ENCODE peak calls at places on chromosome 5, in four cellular contexts. One of them, this sample, is unnamed.

GRCh38 chr5:149475777-149476176 is 75.5 kb downstream of the CSNK1A1 start:
- DNase-seq in ovary: no peak
- DNase-seq in H4: peak
- DNase-seq in CD8-positive, alpha-beta T cell: no peak
- DNase-seq in this sample: no peak

GRCh38 chr5:161278739-161279660 is 267.5 kb downstream of the GABRB2 start:
- DNase-seq in ovary: no peak
- DNase-seq in H4: no peak
- DNase-seq in CD8-positive, alpha-beta T cell: no peak
- DNase-seq in this sample: no peak

GRCh38 chr5:54520438-54520846 is 2.9 kb downstream of the SNX18 start:
- DNase-seq in ovary: peak
- DNase-seq in H4: no peak
- DNase-seq in CD8-positive, alpha-beta T cell: no peak
- DNase-seq in this sample: no peak

GRCh38 chr5:156051972-156052371 is 275.0 kb upstream of the SGCD start:
- DNase-seq in ovary: no peak
- DNase-seq in H4: no peak
- DNase-seq in CD8-positive, alpha-beta T cell: no peak
- DNase-seq in this sample: no peak

GRCh38 chr5:143826909-143827514 is 15.1 kb downstream of the HMHB1 start:
- DNase-seq in ovary: no peak
- DNase-seq in H4: peak
- DNase-seq in CD8-positive, alpha-beta T cell: no peak
- DNase-seq in this sample: no peak

GRCh38 chr5:135551593-135552447 is 16.1 kb upstream of the NEUROG1 start:
- DNase-seq in ovary: peak
- DNase-seq in H4: peak
- DNase-seq in CD8-positive, alpha-beta T cell: peak
- DNase-seq in this sample: peak

GRCh38 chr5:39767906-39768305 is 343.1 kb upstream of the DAB2 start:
- DNase-seq in ovary: no peak
- DNase-seq in H4: no peak
- DNase-seq in CD8-positive, alpha-beta T cell: no peak
- DNase-seq in this sample: no peak

GRCh38 chr5:124806026-124806856 is 59.8 kb upstream of the ZNF608 start:
- DNase-seq in ovary: peak
- DNase-seq in H4: peak
- DNase-seq in CD8-positive, alpha-beta T cell: no peak
- DNase-seq in this sample: peak

GRCh38 chr5:136028090-136028489 is 698 bp upstream of the TGFBI start:
- DNase-seq in ovary: no peak
- DNase-seq in H4: no peak
- DNase-seq in CD8-positive, alpha-beta T cell: no peak
- DNase-seq in this sample: no peak

GRCh38 chr5:55159763-55160492 is at the start of gene GPX8:
- DNase-seq in ovary: peak
- DNase-seq in H4: peak
- DNase-seq in CD8-positive, alpha-beta T cell: no peak
- DNase-seq in this sample: no peak

GRCh38 chr5:142961435-142962171 is 191.4 kb downstream of the ARHGAP26 start:
- DNase-seq in ovary: no peak
- DNase-seq in H4: no peak
- DNase-seq in CD8-positive, alpha-beta T cell: no peak
- DNase-seq in this sample: no peak

GRCh38 chr5:151048526-151048925 is 28.1 kb downstream of the GPX3 start:
- DNase-seq in ovary: no peak
- DNase-seq in H4: no peak
- DNase-seq in CD8-positive, alpha-beta T cell: no peak
- DNase-seq in this sample: no peak

GRCh38 chr5:90709323-90710148 is 150.9 kb downstream of the ADGRV1 start:
- DNase-seq in ovary: peak
- DNase-seq in H4: peak
- DNase-seq in CD8-positive, alpha-beta T cell: no peak
- DNase-seq in this sample: no peak

GRCh38 chr5:136374003-136374402 is 8.7 kb upstream of the TRPC7 start:
- DNase-seq in ovary: no peak
- DNase-seq in H4: peak
- DNase-seq in CD8-positive, alpha-beta T cell: no peak
- DNase-seq in this sample: no peak

GRCh38 chr5:119355244-119355635 is 579 bp upstream of the TNFAIP8 start:
- DNase-seq in ovary: no peak
- DNase-seq in H4: no peak
- DNase-seq in CD8-positive, alpha-beta T cell: peak
- DNase-seq in this sample: no peak

GRCh38 chr5:9851458-9851857 is 221.3 kb upstream of the TAS2R1 start:
- DNase-seq in ovary: no peak
- DNase-seq in H4: peak
- DNase-seq in CD8-positive, alpha-beta T cell: no peak
- DNase-seq in this sample: no peak

GRCh38 chr5:126914813-126915436 is 115.4 kb downstream of the MARCHF3 start:
- DNase-seq in ovary: no peak
- DNase-seq in H4: no peak
- DNase-seq in CD8-positive, alpha-beta T cell: no peak
- DNase-seq in this sample: no peak

GRCh38 chr5:159854916-159855315 is 61.4 kb upstream of the ADRA1B start:
- DNase-seq in ovary: no peak
- DNase-seq in H4: no peak
- DNase-seq in CD8-positive, alpha-beta T cell: no peak
- DNase-seq in this sample: no peak

GRCh38 chr5:163354685-163355084 is 82.7 kb upstream of the CCNG1 start:
- DNase-seq in ovary: no peak
- DNase-seq in H4: no peak
- DNase-seq in CD8-positive, alpha-beta T cell: no peak
- DNase-seq in this sample: no peak

GRCh38 chr5:135453613-135454012 is 1.5 kb upstream of the TIFAB start:
- DNase-seq in ovary: no peak
- DNase-seq in H4: no peak
- DNase-seq in CD8-positive, alpha-beta T cell: no peak
- DNase-seq in this sample: no peak

GRCh38 chr5:141681695-141682641 is at the start of gene ARAP3:
- DNase-seq in ovary: peak
- DNase-seq in H4: peak
- DNase-seq in CD8-positive, alpha-beta T cell: no peak
- DNase-seq in this sample: peak

GRCh38 chr5:39200081-39200480 is 19.3 kb downstream of the FYB1 start:
- DNase-seq in ovary: no peak
- DNase-seq in H4: no peak
- DNase-seq in CD8-positive, alpha-beta T cell: no peak
- DNase-seq in this sample: no peak

GRCh38 chr5:136330353-136330913 is 34.9 kb downstream of the TRPC7 start:
- DNase-seq in ovary: no peak
- DNase-seq in H4: no peak
- DNase-seq in CD8-positive, alpha-beta T cell: no peak
- DNase-seq in this sample: no peak

GRCh38 chr5:27242258-27242626 is 203.9 kb upstream of the CDH9 start:
- DNase-seq in ovary: no peak
- DNase-seq in H4: no peak
- DNase-seq in CD8-positive, alpha-beta T cell: no peak
- DNase-seq in this sample: no peak

GRCh38 chr5:45578270-45578669 is 117.9 kb downstream of the HCN1 start:
- DNase-seq in ovary: no peak
- DNase-seq in H4: no peak
- DNase-seq in CD8-positive, alpha-beta T cell: no peak
- DNase-seq in this sample: no peak

GRCh38 chr5:150645070-150645700 is 4.7 kb downstream of the SYNPO start:
- DNase-seq in ovary: peak
- DNase-seq in H4: peak
- DNase-seq in CD8-positive, alpha-beta T cell: no peak
- DNase-seq in this sample: no peak